ENCODE peak calls at places on chromosomes 6 and 20, in seven cellular contexts. K, H, L, X, A, U and W are unnamed samples.

GRCh38 chr20:59204201-59204894 is 40.7 kb downstream of the ZNF831 start:
- DNase-seq in K (no peak), H (no peak), L (no peak), X (no peak), A (no peak), U (no peak), W (no peak)

GRCh38 chr6:89385156-89385667 is 26.9 kb downstream of the RRAGD start:
- DNase-seq in K (no peak), H (no peak), L (peak), X (no peak), A (no peak), U (no peak), W (no peak)

GRCh38 chr6:111260570-111261298 is 173.4 kb downstream of the SLC16A10 start:
- DNase-seq in K (no peak), H (no peak), L (no peak), X (no peak), A (no peak), U (no peak), W (no peak)

GRCh38 chr6:159879829-159880228 is 11.0 kb upstream of the MAS1 start:
- DNase-seq in K (no peak), H (no peak), L (no peak), X (no peak), A (no peak), U (no peak), W (no peak)

GRCh38 chr6:102986086-102986485 is 1592.6 kb downstream of the GRIK2 start:
- DNase-seq in K (no peak), H (peak), L (no peak), X (no peak), A (no peak), U (no peak), W (no peak)

GRCh38 chr20:51337126-51337805 is 205.3 kb downstream of the NFATC2 start:
- DNase-seq in K (no peak), H (no peak), L (no peak), X (no peak), A (no peak), U (no peak), W (no peak)

GRCh38 chr6:166614589-166614988 is 12.5 kb downstream of the RPS6KA2 start:
- DNase-seq in K (no peak), H (no peak), L (no peak), X (no peak), A (no peak), U (no peak), W (no peak)

GRCh38 chr6:39910164-39910563 is 24.1 kb downstream of the MOCS1 start:
- DNase-seq in K (no peak), H (no peak), L (no peak), X (no peak), A (no peak), U (no peak), W (no peak)

GRCh38 chr20:48467622-48468021 is 360.2 kb downstream of the PREX1 start:
- DNase-seq in K (no peak), H (peak), L (no peak), X (no peak), A (peak), U (no peak), W (no peak)

GRCh38 chr6:89146748-89147715 is 1.2 kb downstream of the PM20D2 start:
- DNase-seq in K (no peak), H (peak), L (peak), X (no peak), A (no peak), U (no peak), W (peak)

GRCh38 chr6:162817196-162817595 is 89.4 kb downstream of the PACRG start:
- DNase-seq in K (no peak), H (no peak), L (no peak), X (no peak), A (no peak), U (no peak), W (no peak)

GRCh38 chr6:167856999-167857660 is 30.4 kb downstream of the AFDN start:
- DNase-seq in K (no peak), H (no peak), L (no peak), X (no peak), A (peak), U (no peak), W (no peak)

GRCh38 chr6:158161566-158162254 is 6.4 kb downstream of the SERAC1 start:
- DNase-seq in K (no peak), H (no peak), L (no peak), X (no peak), A (no peak), U (no peak), W (no peak)

GRCh38 chr20:11376406-11376805 is 541.3 kb upstream of the BTBD3 start:
- DNase-seq in K (no peak), H (no peak), L (no peak), X (no peak), A (no peak), U (no peak), W (no peak)

GRCh38 chr6:38503940-38504682 is 135.6 kb downstream of the BTBD9 start:
- DNase-seq in K (no peak), H (no peak), L (no peak), X (no peak), A (no peak), U (no peak), W (no peak)

GRCh38 chr6:24492475-24492874 is 2.3 kb upstream of the ALDH5A1 start:
- DNase-seq in K (no peak), H (no peak), L (no peak), X (no peak), A (no peak), U (no peak), W (no peak)

GRCh38 chr20:63218701-63219446 is 2.9 kb upstream of the YTHDF1 start:
- DNase-seq in K (no peak), H (no peak), L (no peak), X (no peak), A (no peak), U (no peak), W (no peak)
- TF ChIP-seq CTCF in K (no peak), H (no peak), L (no peak), X (no peak), A (no peak), U (no peak), W (no peak)

GRCh38 chr6:130118236-130118635 is 99.9 kb downstream of the L3MBTL3 start:
- DNase-seq in K (no peak), H (no peak), L (no peak), X (no peak), A (no peak), U (no peak), W (peak)
- H3K4me3 ChIP-seq in K (no peak), H (no peak), L (no peak), X (no peak), A (no peak), U (no peak), W (no peak)

GRCh38 chr6:33427585-33428218 is 7.8 kb downstream of the SYNGAP1 start:
- DNase-seq in K (no peak), H (no peak), L (peak), X (no peak), A (peak), U (peak), W (no peak)
- TF ChIP-seq CTCF in K (no peak), H (no peak), L (no peak), X (no peak), A (no peak), U (no peak), W (no peak)

GRCh38 chr6:1720620-1721322 is 111.1 kb downstream of the FOXC1 start:
- DNase-seq in K (no peak), H (no peak), L (no peak), X (no peak), A (peak), U (no peak), W (no peak)

GRCh38 chr6:1724124-1724523 is 114.4 kb downstream of the FOXC1 start:
- DNase-seq in K (no peak), H (no peak), L (no peak), X (no peak), A (no peak), U (no peak), W (no peak)

GRCh38 chr6:1726341-1726763 is 116.6 kb downstream of the FOXC1 start:
- DNase-seq in K (no peak), H (no peak), L (no peak), X (no peak), A (no peak), U (no peak), W (no peak)

GRCh38 chr6:1722801-1723200 is 113.1 kb downstream of the FOXC1 start:
- DNase-seq in K (no peak), H (no peak), L (no peak), X (no peak), A (no peak), U (no peak), W (no peak)

DNA sequence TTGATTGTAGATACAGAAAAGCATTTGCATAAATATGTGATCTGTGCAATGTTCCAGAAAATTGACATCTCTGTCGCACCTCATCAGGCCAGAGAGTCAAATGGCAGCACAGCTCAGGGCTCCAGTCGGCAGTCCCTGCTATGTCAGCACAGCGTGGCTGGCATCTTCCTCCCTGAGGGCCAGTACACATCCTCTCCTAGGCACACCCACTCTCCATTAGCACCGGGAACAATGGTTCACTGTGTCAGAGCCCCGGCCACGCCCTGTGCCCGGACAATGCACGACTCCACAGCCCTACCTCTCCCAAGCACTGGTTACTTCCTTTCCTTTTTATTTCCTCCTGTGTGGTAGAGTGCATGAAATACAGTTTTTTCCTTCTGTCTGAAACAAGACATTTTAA is 114.9 kb downstream of the FOXC1 start:
- DNase-seq in K (peak), H (no peak), L (peak), X (no peak), A (no peak), U (no peak), W (no peak)
- H3K4me3 ChIP-seq in K (no peak), H (no peak), L (no peak), X (no peak), A (no peak), U (no peak), W (no peak)

DNA sequence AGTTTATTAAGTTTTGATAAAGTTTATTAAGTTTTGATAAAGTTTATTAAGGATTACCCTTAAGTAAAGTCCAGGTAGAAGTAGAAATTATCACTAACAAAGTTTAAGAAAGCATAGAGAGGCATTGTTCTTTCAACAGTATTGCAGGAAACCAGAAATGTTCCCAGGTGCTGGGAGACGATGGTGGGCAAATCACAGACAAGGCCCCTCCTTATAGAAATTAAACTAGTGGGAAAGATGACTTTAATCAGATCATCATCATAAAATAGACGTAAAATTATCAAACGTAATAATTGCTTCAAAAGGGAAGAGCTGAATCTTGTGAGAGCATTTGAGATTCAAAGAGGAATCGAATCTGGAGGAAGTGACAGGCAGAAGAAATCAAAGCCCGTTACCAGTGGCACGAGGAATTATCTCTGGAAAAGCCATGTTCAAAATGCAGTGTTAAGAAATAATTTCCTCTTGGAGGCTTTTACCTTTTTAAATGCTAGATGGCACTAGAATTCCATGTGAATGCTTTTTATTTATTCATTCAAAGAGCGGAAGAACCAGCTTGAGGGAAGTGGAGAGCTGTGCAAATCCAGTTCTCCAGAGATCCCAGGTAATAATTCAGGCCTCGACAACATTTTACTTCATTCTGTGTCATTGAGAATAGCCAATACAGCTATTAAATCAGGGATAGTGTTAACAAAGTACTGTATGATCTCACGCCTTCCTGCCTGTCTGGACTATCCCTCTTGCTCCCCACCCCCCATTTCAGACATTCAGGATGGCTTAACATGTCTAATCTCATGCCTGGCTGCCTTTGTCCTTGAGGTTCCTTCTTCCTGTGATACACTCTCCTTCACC is 1.0 kb upstream of the APMAP start:
- DNase-seq in K (no peak), H (peak), L (no peak), X (no peak), A (no peak), U (no peak), W (no peak)
- TF ChIP-seq CTCF in K (peak), H (peak), L (no peak), X (peak), A (peak), U (no peak), W (peak)

GRCh38 chr6:10054662-10055061 is 360.2 kb downstream of the TFAP2A start:
- DNase-seq in K (no peak), H (no peak), L (no peak), X (no peak), A (no peak), U (no peak), W (no peak)
- H3K4me3 ChIP-seq in K (no peak), H (no peak), L (no peak), X (no peak), A (no peak), U (no peak), W (no peak)

DNA sequence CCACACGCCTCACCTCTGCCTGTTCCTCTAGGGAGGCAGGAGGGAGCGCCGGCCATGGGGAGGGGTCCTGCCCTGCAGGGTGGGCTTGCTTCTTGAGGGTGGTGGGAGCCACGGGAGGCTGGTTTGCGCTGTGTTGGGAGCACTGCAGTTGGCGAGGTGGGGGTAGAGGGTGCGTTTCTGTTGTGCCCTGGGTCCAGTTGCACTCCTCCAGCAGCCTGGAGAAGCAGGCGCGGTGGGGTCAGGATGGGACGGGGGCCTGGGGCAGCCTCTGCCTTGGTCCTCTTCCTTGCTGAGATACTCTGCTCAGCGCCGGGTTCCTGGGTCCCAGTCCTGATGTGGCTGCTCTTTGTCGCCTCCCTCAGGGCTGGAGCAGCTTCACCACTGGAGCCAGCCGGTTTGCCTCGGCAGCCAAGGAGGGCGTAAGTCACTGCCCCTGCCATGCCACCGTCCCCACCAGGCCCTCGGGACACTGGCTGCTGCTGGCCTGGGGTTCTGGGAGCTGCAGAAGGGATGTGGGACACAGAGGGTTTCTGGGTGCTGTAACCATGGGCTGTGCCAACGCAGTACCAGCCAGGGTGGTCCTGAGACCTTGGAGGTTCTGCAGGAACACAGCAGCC is 8.4 kb downstream of the ARFGAP1 start:
- DNase-seq in K (no peak), H (no peak), L (no peak), X (no peak), A (peak), U (no peak), W (no peak)
- TF ChIP-seq CTCF in K (no peak), H (no peak), L (no peak), X (peak), A (peak), U (no peak), W (peak)